ENCODE peak calls at places on chromosome 20, in four cellular contexts. Q, G, S and V are unnamed samples.

GRCh38 chr20:31835977-31836852 is 9.2 kb downstream of the FOXS1 start:
- DNase-seq in Q (peak), S (peak), G (peak), V (peak)

GRCh38 chr20:38842017-38842416 is 36.5 kb downstream of the PPP1R16B start:
- DNase-seq in S (no peak), Q (no peak), G (no peak), V (no peak)

GRCh38 chr20:63495771-63496403 is 3.0 kb downstream of the EEF1A2 start:
- DNase-seq in S (peak), Q (peak), G (peak), V (no peak)

GRCh38 chr20:5065489-5066383 is 54.0 kb downstream of the PCNA start:
- DNase-seq in Q (no peak), G (peak), S (peak), V (peak)

GRCh38 chr20:45826381-45827019 is 612 bp downstream of the TNNC2 start:
- DNase-seq in Q (no peak), G (no peak), S (no peak), V (no peak)

GRCh38 chr20:54347216-54347833 is 128.1 kb upstream of the DOK5 start:
- DNase-seq in G (no peak), Q (no peak), S (no peak), V (no peak)

GRCh38 chr20:20690676-20691476 is 21.6 kb downstream of the RALGAPA2 start:
- DNase-seq in G (no peak), S (no peak), Q (no peak), V (no peak)

GRCh38 chr20:10984294-10984693 is 310.5 kb upstream of the JAG1 start:
- DNase-seq in S (no peak), Q (no peak), G (no peak), V (peak)

GRCh38 chr20:43942661-43943285 is 28.1 kb downstream of the TOX2 start:
- DNase-seq in S (no peak), Q (no peak), G (no peak), V (peak)

GRCh38 chr20:47620808-47621805 is 119.4 kb downstream of the NCOA3 start:
- DNase-seq in Q (no peak), G (no peak), S (no peak), V (no peak)

GRCh38 chr20:62523473-62524203 is 47.8 kb upstream of the GATA5 start:
- DNase-seq in G (no peak), Q (no peak), S (no peak), V (no peak)

GRCh38 chr20:5608104-5608447 is 142.1 kb upstream of the SHLD1 start:
- DNase-seq in S (no peak), Q (no peak), G (no peak), V (no peak)

GRCh38 chr20:54398814-54399213 is 76.6 kb upstream of the DOK5 start:
- DNase-seq in Q (no peak), S (no peak), G (no peak), V (no peak)

GRCh38 chr20:19322061-19322985 is 109.9 kb downstream of the SLC24A3 start:
- DNase-seq in G (no peak), Q (no peak), S (no peak), V (no peak)

GRCh38 chr20:22499475-22500174 is 84.7 kb downstream of the FOXA2 start:
- DNase-seq in G (peak), S (no peak), Q (no peak), V (no peak)

GRCh38 chr20:21583486-21584168 is 69.8 kb upstream of the NKX2-2 start:
- DNase-seq in Q (no peak), S (no peak), G (no peak), V (no peak)

GRCh38 chr20:12237772-12238171 is 320.1 kb downstream of the BTBD3 start:
- DNase-seq in S (no peak), Q (no peak), G (no peak), V (no peak)

GRCh38 chr20:52179331-52180166 is 12.0 kb downstream of the ZFP64 start:
- DNase-seq in Q (no peak), G (no peak), S (no peak), V (no peak)

GRCh38 chr20:63652192-63652980 is 838 bp downstream of the STMN3 start:
- DNase-seq in S (no peak), Q (no peak), G (no peak), V (no peak)

GRCh38 chr20:8837396-8837795 is 231.5 kb upstream of the PLCB4 start:
- DNase-seq in S (no peak), Q (no peak), G (no peak), V (peak)

GRCh38 chr20:62056377-62056776 is 9.3 kb downstream of the TAF4 start:
- DNase-seq in G (no peak), S (no peak), Q (no peak), V (no peak)

GRCh38 chr20:17859616-17860232 is 108.9 kb downstream of the SNX5 start:
- DNase-seq in G (peak), Q (no peak), S (peak), V (no peak)

GRCh38 chr20:62409935-62410741 is 3.1 kb upstream of the CABLES2 start:
- DNase-seq in S (peak), Q (no peak), G (peak), V (no peak)

GRCh38 chr20:22511943-22512910 is 72.1 kb downstream of the FOXA2 start:
- DNase-seq in S (peak), Q (no peak), G (peak), V (peak)

GRCh38 chr20:59043698-59044097 is 1.1 kb upstream of the PRELID3B start:
- DNase-seq in S (no peak), Q (no peak), G (no peak), V (no peak)

GRCh38 chr20:8152183-8152582 is 20.1 kb downstream of the PLCB1 start:
- DNase-seq in G (no peak), S (no peak), Q (no peak), V (no peak)

GRCh38 chr20:17444091-17444490 is 87.1 kb downstream of the BFSP1 start:
- DNase-seq in Q (no peak), S (no peak), G (no peak), V (no peak)

GRCh38 chr20:19019734-19020364 is 192.6 kb upstream of the SLC24A3 start:
- DNase-seq in G (no peak), S (no peak), Q (no peak), V (no peak)

GRCh38 chr20:59385461-59385860 is 85.0 kb downstream of the EDN3 start:
- DNase-seq in G (no peak), S (no peak), Q (no peak), V (no peak)

GRCh38 chr20:38805502-38805957 is at the start of gene PPP1R16B:
- DNase-seq in S (no peak), G (peak), Q (no peak), V (no peak)

GRCh38 chr20:60215786-60216730 is 257.8 kb downstream of the CDH26 start:
- DNase-seq in Q (no peak), G (no peak), S (no peak), V (no peak)

GRCh38 chr20:32468313-32468640 is 110.1 kb downstream of the ASXL1 start:
- DNase-seq in Q (no peak), S (no peak), G (no peak), V (no peak)

GRCh38 chr20:17645010-17645409 is 37.0 kb downstream of the RRBP1 start:
- DNase-seq in Q (no peak), G (no peak), S (no peak), V (no peak)

GRCh38 chr20:57663681-57664451 is 43.6 kb upstream of the ZBP1 start:
- DNase-seq in G (no peak), Q (no peak), S (no peak), V (no peak)

GRCh38 chr20:48339147-48339985 is 488.4 kb downstream of the PREX1 start:
- DNase-seq in G (peak), Q (no peak), S (no peak), V (peak)

GRCh38 chr20:35264755-35265154 is 13.2 kb downstream of the MMP24OS start:
- DNase-seq in S (no peak), G (no peak), Q (no peak), V (peak)
- TF ChIP-seq CTCF in S (no peak), G (no peak), Q (no peak), V (peak)

GRCh38 chr20:40705413-40705812 is 16.4 kb upstream of the MAFB start:
- DNase-seq in Q (no peak), S (no peak), G (no peak), V (no peak)

GRCh38 chr20:40704828-40705227 is 15.8 kb upstream of the MAFB start:
- DNase-seq in G (no peak), Q (no peak), S (no peak), V (no peak)

GRCh38 chr20:40703981-40704530 is 15.0 kb upstream of the MAFB start:
- DNase-seq in Q (no peak), G (no peak), S (no peak), V (peak)

GRCh38 chr20:40698744-40699143 is 9.7 kb upstream of the MAFB start:
- DNase-seq in Q (no peak), G (no peak), S (no peak), V (no peak)

GRCh38 chr20:40702504-40702903 is 13.5 kb upstream of the MAFB start:
- DNase-seq in S (no peak), Q (no peak), G (no peak), V (no peak)
- TF ChIP-seq CTCF in S (no peak), Q (no peak), G (no peak), V (peak)

GRCh38 chr20:952196-952795 is 36.2 kb upstream of the ANGPT4 start:
- DNase-seq in Q (no peak), G (no peak), S (no peak), V (no peak)

GRCh38 chr20:951384-952169 is 35.4 kb upstream of the ANGPT4 start:
- DNase-seq in G (no peak), Q (no peak), S (no peak), V (no peak)

GRCh38 chr20:955656-956055 is 39.5 kb upstream of the ANGPT4 start:
- DNase-seq in G (no peak), Q (no peak), S (no peak), V (no peak)

GRCh38 chr20:955111-955510 is 39.0 kb upstream of the ANGPT4 start:
- DNase-seq in Q (no peak), S (no peak), G (no peak), V (no peak)

DNA sequence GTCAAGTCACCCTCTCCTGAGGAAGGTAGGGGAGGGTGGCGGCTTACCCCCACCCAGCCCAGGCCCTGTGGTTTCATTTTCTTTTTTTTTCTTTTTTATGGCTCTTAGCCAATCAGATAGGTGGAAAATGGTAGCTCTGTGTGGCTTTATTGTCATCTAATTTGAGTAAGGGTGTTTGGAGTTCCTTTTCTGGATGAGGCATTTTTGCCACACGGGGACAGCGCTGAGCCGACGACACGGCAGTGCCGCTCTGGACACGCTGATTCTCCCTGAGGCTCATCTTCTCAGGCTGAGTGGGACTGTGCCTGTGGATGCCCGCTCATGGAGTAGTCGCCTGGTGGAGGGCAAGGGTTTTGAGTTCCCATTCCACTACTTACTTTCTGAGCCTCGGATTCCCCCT is 37.6 kb upstream of the ANGPT4 start:
- DNase-seq in G (no peak), Q (no peak), S (no peak), V (peak)
- TF ChIP-seq CTCF in G (no peak), Q (no peak), S (no peak), V (peak)

GRCh38 chr20:6767536-6768227 is at the start of gene BMP2:
- DNase-seq in S (peak), G (peak), Q (no peak), V (peak)
- TF ChIP-seq CTCF in S (no peak), G (peak), Q (no peak), V (peak)

GRCh38 chr20:49396230-49396629 is 86.2 kb downstream of the KCNB1 start:
- DNase-seq in G (no peak), Q (no peak), S (no peak), V (no peak)
- TF ChIP-seq CTCF in G (no peak), Q (no peak), S (no peak), V (peak)

GRCh38 chr20:25218109-25218486 is 22.6 kb downstream of the ENTPD6 start:
- DNase-seq in S (no peak), G (no peak), Q (no peak), V (no peak)

GRCh38 chr20:25220021-25220730 is 24.7 kb downstream of the ENTPD6 start:
- DNase-seq in Q (no peak), G (no peak), S (no peak), V (no peak)

GRCh38 chr20:25218492-25218891 is 23.0 kb downstream of the ENTPD6 start:
- DNase-seq in G (no peak), S (no peak), Q (no peak), V (no peak)

GRCh38 chr20:25220810-25221591 is 25.5 kb downstream of the ENTPD6 start:
- DNase-seq in S (no peak), Q (no peak), G (no peak), V (no peak)

GRCh38 chr20:25219365-25219764 is 23.9 kb downstream of the ENTPD6 start:
- DNase-seq in Q (no peak), S (no peak), G (no peak), V (no peak)
- TF ChIP-seq CTCF in Q (no peak), S (no peak), G (no peak), V (no peak)

GRCh38 chr20:50380697-50381040 is 129.5 kb upstream of the PTPN1 start:
- DNase-seq in S (no peak), G (peak), Q (no peak), V (no peak)
- TF ChIP-seq CTCF in S (no peak), G (peak), Q (no peak), V (peak)

DNA sequence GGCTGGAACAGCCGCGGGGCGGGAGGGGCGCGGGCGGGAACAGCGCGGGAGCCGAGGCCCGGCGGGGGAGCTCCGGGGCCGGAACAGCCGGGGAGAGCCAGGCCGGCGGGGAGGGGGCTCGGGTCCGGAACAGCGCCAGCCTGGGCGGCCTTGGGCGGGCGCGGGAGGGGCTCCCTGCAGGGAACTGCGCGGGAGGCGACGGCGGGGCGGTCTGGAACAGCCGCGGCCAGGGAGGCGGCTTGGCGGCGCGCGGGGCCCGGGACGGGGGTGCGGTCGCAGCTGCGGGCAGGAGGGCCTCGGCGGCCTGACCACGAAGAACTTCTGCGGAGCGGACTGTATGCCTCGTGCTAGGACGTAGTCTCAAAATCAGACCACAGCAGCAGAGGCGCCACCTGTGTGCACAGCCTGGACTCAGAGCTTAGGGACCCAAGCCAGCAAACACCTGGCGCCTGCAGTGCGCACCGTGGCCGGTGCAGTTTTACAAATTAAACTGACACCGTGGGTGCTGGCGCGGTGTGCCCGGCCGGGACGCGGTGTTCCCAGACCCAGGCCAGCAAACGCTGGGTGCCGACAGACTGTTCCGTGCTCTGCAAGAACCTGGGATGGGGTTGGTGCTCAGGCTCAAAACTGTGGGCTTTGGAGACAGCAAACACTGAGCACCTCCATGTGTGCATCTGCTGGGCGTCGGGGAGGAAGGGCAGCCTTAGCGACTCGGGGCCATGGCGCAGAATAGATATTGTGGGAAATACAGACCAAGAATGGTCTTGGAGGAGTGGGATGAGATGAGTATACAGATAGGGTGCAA is 572 bp downstream of the ZNF341 start:
- DNase-seq in Q (peak), S (peak), G (peak), V (no peak)
- TF ChIP-seq CTCF in Q (no peak), S (no peak), G (peak), V (peak)

DNA sequence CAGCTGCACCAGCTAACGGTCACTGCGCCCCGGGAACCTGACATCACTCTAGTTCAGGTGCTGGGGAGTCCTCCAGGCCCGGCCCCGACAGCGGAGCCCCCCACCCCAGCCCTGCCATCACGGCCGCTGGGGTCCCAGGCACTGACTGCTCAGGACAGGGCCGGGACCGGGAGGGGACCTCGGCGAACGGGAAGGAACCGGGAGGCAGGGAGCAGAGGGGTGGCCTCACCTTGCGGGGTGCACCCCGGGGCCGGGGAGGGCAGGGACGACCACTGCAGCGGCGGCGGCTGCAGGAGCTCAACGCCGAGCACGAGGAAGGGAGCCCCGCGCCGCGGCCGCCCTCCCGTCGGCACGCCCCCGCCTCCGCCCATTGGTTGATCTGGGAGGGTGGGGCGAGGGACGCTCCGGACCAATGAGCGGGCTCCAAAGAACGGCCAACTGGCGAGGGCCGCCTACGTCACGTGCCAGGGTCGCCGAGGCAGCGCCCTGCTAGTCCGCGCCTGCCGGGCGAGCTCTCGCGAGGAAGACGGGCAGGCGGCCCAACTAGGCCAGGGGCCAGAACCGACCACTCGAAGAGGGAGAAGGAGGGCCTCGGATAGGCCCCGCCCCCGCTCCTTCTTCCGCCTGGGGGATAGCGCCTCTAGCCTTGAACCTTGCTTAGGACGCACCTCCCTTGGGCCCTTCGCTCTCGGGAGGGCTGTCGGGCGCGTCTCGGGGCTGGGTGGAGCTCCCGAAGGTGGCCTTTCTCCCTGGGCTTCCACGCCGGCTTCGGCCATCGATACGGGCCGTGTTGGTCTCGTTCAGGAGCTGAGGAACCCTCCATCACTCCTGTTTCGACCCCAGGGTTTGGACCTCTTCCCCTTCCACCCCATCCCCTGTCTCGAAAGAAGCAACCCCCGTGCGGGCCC is at the start of gene ADISSP:
- DNase-seq in Q (peak), G (peak), S (peak), V (peak)
- TF ChIP-seq CTCF in Q (no peak), G (peak), S (no peak), V (peak)

DNA sequence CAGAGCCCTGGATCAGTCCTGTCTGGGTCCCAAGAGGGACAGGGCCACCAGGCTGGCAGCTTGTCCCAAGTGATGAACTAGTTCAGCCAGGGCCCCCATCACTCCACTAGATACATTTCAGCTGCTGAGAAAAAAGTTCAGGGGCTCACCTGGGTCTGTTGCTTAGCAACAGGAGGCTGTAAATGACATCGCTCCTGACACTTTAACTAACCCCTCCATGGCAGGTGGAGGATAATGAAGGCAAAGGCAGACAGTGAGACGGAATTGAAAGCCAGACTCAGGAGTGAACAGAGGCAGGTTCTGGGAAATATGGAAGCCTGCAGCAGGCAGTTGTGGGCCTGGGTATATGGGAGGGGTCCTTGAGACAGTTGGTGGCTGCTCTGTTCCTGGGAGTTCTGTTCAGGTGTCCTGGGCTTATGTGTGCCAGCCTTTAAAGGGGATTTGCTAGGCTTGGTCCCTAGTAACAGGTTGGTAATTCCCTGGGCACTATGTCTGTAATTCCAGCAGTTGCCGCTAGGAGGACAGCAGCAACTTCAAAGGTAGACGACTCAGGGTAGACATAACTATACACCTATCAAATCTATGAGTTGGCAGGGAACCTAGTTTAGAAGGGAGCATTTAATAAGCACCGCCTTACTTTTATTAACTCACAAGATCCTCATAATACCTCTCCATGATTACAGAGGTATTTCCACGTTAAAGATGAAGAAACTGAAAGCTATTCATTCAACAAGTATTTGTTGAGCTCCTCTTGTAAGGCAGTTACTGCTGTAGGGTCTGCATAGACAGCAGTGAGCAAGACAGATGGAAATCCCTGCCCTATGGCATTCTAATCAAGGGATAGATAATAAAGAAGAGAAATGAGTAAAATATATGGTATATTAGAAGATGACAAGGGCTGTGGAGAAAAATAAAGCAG is 78.1 kb upstream of the CTNNBL1 start:
- DNase-seq in S (no peak), G (peak), Q (no peak), V (peak)
- TF ChIP-seq CTCF in S (peak), G (no peak), Q (no peak), V (peak)